ENCODE peak calls at places on chromosomes 6 and 20, in six cellular contexts. One of them, this sample, is unnamed.

GRCh38 chr6:159217595-159218275 is 48.5 kb downstream of the FNDC1 start:
- DNase-seq in ovary: no peak
- DNase-seq in K562: peak; percentile 51
- DNase-seq in A549: peak; percentile 45
- DNase-seq in tibial nerve: no peak
- DNase-seq in transverse colon: no peak
- DNase-seq in this sample: no peak

GRCh38 chr6:79586548-79586947 is 44.6 kb upstream of the SH3BGRL2 start:
- DNase-seq in ovary: no peak
- DNase-seq in K562: peak; percentile 49
- DNase-seq in A549: peak; percentile 54
- DNase-seq in tibial nerve: no peak
- DNase-seq in transverse colon: no peak
- DNase-seq in this sample: no peak

GRCh38 chr20:59820204-59821041 is 113.0 kb downstream of the SYCP2 start:
- DNase-seq in ovary: no peak
- DNase-seq in K562: no peak
- DNase-seq in A549: no peak
- DNase-seq in tibial nerve: peak; percentile 63
- DNase-seq in transverse colon: no peak
- DNase-seq in this sample: no peak

GRCh38 chr6:109713097-109713496 is 22.0 kb downstream of the FIG4 start:
- DNase-seq in ovary: no peak
- DNase-seq in K562: no peak
- DNase-seq in A549: no peak
- DNase-seq in tibial nerve: no peak
- DNase-seq in transverse colon: no peak
- DNase-seq in this sample: no peak

GRCh38 chr6:40320441-40320840 is 266.7 kb downstream of the LRFN2 start:
- DNase-seq in ovary: no peak
- DNase-seq in K562: no peak
- DNase-seq in A549: no peak
- DNase-seq in tibial nerve: no peak
- DNase-seq in transverse colon: no peak
- DNase-seq in this sample: no peak

GRCh38 chr6:116280161-116280959 is 630 bp upstream of the TSPYL1 start:
- DNase-seq in ovary: no peak
- DNase-seq in K562: no peak
- DNase-seq in A549: peak; percentile 18
- DNase-seq in tibial nerve: no peak
- DNase-seq in transverse colon: no peak
- DNase-seq in this sample: no peak

GRCh38 chr20:41533537-41534136 is 84.5 kb downstream of the CHD6 start:
- DNase-seq in ovary: no peak
- DNase-seq in K562: no peak
- DNase-seq in A549: no peak
- DNase-seq in tibial nerve: no peak
- DNase-seq in transverse colon: no peak
- DNase-seq in this sample: no peak

GRCh38 chr6:53811082-53811481 is 16.3 kb downstream of the LRRC1 start:
- DNase-seq in ovary: no peak
- DNase-seq in K562: no peak
- DNase-seq in A549: no peak
- DNase-seq in tibial nerve: no peak
- DNase-seq in transverse colon: peak; percentile 69
- DNase-seq in this sample: no peak

GRCh38 chr6:131782764-131783163 is 25.1 kb upstream of the ENPP1 start:
- DNase-seq in ovary: no peak
- DNase-seq in K562: no peak
- DNase-seq in A549: no peak
- DNase-seq in tibial nerve: no peak
- DNase-seq in transverse colon: peak; percentile 26
- DNase-seq in this sample: no peak

GRCh38 chr20:11867286-11867921 is 50.3 kb upstream of the BTBD3 start:
- DNase-seq in ovary: no peak
- DNase-seq in K562: no peak
- DNase-seq in A549: no peak
- DNase-seq in tibial nerve: no peak
- DNase-seq in transverse colon: no peak
- DNase-seq in this sample: no peak

GRCh38 chr6:21149460-21149859 is 444.1 kb upstream of the SOX4 start:
- DNase-seq in ovary: no peak
- DNase-seq in K562: no peak
- DNase-seq in A549: no peak
- DNase-seq in tibial nerve: no peak
- DNase-seq in transverse colon: no peak
- DNase-seq in this sample: no peak

GRCh38 chr20:32912688-32913087 is 54.0 kb downstream of the EFCAB8 start:
- DNase-seq in ovary: no peak
- DNase-seq in K562: no peak
- DNase-seq in A549: no peak
- DNase-seq in tibial nerve: no peak
- DNase-seq in transverse colon: no peak
- DNase-seq in this sample: no peak

GRCh38 chr6:27478141-27478705 is 5.3 kb upstream of the ZNF184 start:
- DNase-seq in ovary: no peak
- DNase-seq in K562: no peak
- DNase-seq in A549: no peak
- DNase-seq in tibial nerve: no peak
- DNase-seq in transverse colon: no peak
- DNase-seq in this sample: no peak

GRCh38 chr20:48791666-48792071 is 36.1 kb downstream of the PREX1 start:
- DNase-seq in ovary: no peak
- DNase-seq in K562: no peak
- DNase-seq in A549: no peak
- DNase-seq in tibial nerve: no peak
- DNase-seq in transverse colon: no peak
- DNase-seq in this sample: no peak

GRCh38 chr6:137089305-137089704 is 44.5 kb upstream of the IL20RA start:
- DNase-seq in ovary: no peak
- DNase-seq in K562: no peak
- DNase-seq in A549: no peak
- DNase-seq in tibial nerve: no peak
- DNase-seq in transverse colon: peak; percentile 45
- DNase-seq in this sample: no peak

GRCh38 chr6:33147807-33148666 is 44.2 kb downstream of the COL11A2 start:
- DNase-seq in ovary: no peak
- DNase-seq in K562: no peak
- DNase-seq in A549: peak; percentile 46
- DNase-seq in tibial nerve: peak; percentile 59
- DNase-seq in transverse colon: no peak
- DNase-seq in this sample: no peak

GRCh38 chr6:45566882-45567281 is 189.1 kb upstream of the SUPT3H start:
- DNase-seq in ovary: no peak
- DNase-seq in K562: no peak
- DNase-seq in A549: no peak
- DNase-seq in tibial nerve: no peak
- DNase-seq in transverse colon: no peak
- DNase-seq in this sample: no peak

GRCh38 chr20:50266293-50267040 is 75.8 kb downstream of the CEBPB start:
- DNase-seq in ovary: no peak
- DNase-seq in K562: no peak
- DNase-seq in A549: no peak
- DNase-seq in tibial nerve: no peak
- DNase-seq in transverse colon: no peak
- DNase-seq in this sample: no peak

GRCh38 chr6:151240036-151240685 is 394 bp downstream of the AKAP12 start:
- DNase-seq in ovary: peak; percentile 92
- DNase-seq in K562: peak; percentile 79
- DNase-seq in A549: peak; percentile 73
- DNase-seq in tibial nerve: peak; percentile 85
- DNase-seq in transverse colon: peak; percentile 72
- DNase-seq in this sample: peak; percentile 97

GRCh38 chr20:10367921-10368701 is 65.9 kb downstream of the MKKS start:
- DNase-seq in ovary: no peak
- DNase-seq in K562: no peak
- DNase-seq in A549: no peak
- DNase-seq in tibial nerve: no peak
- DNase-seq in transverse colon: no peak
- DNase-seq in this sample: no peak
- TF ChIP-seq EP300 in ovary: no peak
- TF ChIP-seq EP300 in K562: no peak
- TF ChIP-seq EP300 in A549: no peak
- TF ChIP-seq EP300 in tibial nerve: no peak
- TF ChIP-seq EP300 in transverse colon: no peak
- TF ChIP-seq EP300 in this sample: no peak

GRCh38 chr6:36718560-36718959 is 20.9 kb downstream of the RAB44 start:
- DNase-seq in ovary: no peak
- DNase-seq in K562: no peak
- DNase-seq in A549: no peak
- DNase-seq in tibial nerve: no peak
- DNase-seq in transverse colon: no peak
- DNase-seq in this sample: no peak

GRCh38 chr6:36719126-36719525 is 21.5 kb downstream of the RAB44 start:
- DNase-seq in ovary: no peak
- DNase-seq in K562: no peak
- DNase-seq in A549: no peak
- DNase-seq in tibial nerve: no peak
- DNase-seq in transverse colon: peak; percentile 3
- DNase-seq in this sample: no peak

GRCh38 chr6:36717231-36717825 is 19.7 kb downstream of the RAB44 start:
- DNase-seq in ovary: no peak
- DNase-seq in K562: no peak
- DNase-seq in A549: no peak
- DNase-seq in tibial nerve: no peak
- DNase-seq in transverse colon: no peak
- DNase-seq in this sample: peak; percentile 14

GRCh38 chr6:36716476-36717093 is 19.0 kb downstream of the RAB44 start:
- DNase-seq in ovary: no peak
- DNase-seq in K562: no peak
- DNase-seq in A549: no peak
- DNase-seq in tibial nerve: no peak
- DNase-seq in transverse colon: peak; percentile 66
- DNase-seq in this sample: no peak

DNA sequence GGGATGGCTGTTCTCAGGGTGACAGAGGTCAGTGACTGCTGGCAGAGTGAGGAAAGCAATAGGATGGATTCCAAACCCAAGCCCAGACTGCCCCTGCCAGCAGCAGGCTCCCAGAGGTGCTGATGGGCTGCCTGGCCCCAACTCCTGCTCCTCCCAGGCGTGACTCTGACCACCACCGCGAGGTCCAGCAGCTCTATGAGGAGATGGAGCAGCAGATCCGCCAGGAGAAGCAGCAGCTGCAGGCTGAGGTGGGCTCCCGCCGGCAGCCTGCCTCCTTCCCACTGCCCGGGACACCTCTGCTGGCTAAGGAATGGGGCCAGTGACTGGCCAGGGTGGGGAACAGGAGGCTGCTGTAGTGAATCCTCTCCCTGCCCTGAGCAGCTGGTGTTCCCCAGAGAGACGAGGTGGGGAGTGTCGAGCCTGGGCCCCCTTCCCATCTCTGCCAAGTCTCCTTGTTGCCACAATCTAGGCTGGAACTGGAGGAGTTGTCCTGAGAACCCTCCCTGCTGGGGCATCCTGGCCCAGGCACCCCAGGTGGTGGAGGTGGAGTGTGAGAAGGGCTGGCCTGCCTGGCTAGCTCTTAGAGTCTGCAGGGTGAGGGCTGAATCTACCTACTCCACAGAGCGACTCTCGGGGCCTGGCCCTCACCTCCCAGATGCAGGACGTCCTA is 20.4 kb downstream of the RAB44 start:
- DNase-seq in ovary: no peak
- DNase-seq in K562: no peak
- DNase-seq in A549: no peak
- DNase-seq in tibial nerve: no peak
- DNase-seq in transverse colon: no peak
- DNase-seq in this sample: peak; percentile 53
- H3K4me1 ChIP-seq in ovary: no peaks in the 10 kb centered on the region
- H3K4me1 ChIP-seq in K562: no peaks in the 10 kb centered on the region
- H3K4me1 ChIP-seq in A549: no peaks in the 10 kb centered on the region
- H3K4me1 ChIP-seq in tibial nerve: no peaks in the 10 kb centered on the region
- H3K4me1 ChIP-seq in transverse colon: peaks cover 6% of the 10 kb centered on the region
- H3K4me1 ChIP-seq in this sample: no peaks in the 10 kb centered on the region

GRCh38 chr6:43248107-43248506 is 4.8 kb downstream of the TTBK1 start:
- DNase-seq in ovary: no peak
- DNase-seq in K562: no peak
- DNase-seq in A549: no peak
- DNase-seq in tibial nerve: no peak
- DNase-seq in transverse colon: no peak
- DNase-seq in this sample: no peak

GRCh38 chr6:43246301-43247114 is 3.2 kb downstream of the TTBK1 start:
- DNase-seq in ovary: peak; percentile 43
- DNase-seq in K562: peak; percentile 66
- DNase-seq in A549: no peak
- DNase-seq in tibial nerve: peak; percentile 15
- DNase-seq in transverse colon: peak; percentile 71
- DNase-seq in this sample: peak; percentile 74

GRCh38 chr6:43248791-43249190 is 5.5 kb downstream of the TTBK1 start:
- DNase-seq in ovary: no peak
- DNase-seq in K562: no peak
- DNase-seq in A549: no peak
- DNase-seq in tibial nerve: no peak
- DNase-seq in transverse colon: no peak
- DNase-seq in this sample: no peak

GRCh38 chr6:43243649-43244321 is 504 bp downstream of the TTBK1 start:
- DNase-seq in ovary: no peak
- DNase-seq in K562: no peak
- DNase-seq in A549: no peak
- DNase-seq in tibial nerve: no peak
- DNase-seq in transverse colon: no peak
- DNase-seq in this sample: no peak

DNA sequence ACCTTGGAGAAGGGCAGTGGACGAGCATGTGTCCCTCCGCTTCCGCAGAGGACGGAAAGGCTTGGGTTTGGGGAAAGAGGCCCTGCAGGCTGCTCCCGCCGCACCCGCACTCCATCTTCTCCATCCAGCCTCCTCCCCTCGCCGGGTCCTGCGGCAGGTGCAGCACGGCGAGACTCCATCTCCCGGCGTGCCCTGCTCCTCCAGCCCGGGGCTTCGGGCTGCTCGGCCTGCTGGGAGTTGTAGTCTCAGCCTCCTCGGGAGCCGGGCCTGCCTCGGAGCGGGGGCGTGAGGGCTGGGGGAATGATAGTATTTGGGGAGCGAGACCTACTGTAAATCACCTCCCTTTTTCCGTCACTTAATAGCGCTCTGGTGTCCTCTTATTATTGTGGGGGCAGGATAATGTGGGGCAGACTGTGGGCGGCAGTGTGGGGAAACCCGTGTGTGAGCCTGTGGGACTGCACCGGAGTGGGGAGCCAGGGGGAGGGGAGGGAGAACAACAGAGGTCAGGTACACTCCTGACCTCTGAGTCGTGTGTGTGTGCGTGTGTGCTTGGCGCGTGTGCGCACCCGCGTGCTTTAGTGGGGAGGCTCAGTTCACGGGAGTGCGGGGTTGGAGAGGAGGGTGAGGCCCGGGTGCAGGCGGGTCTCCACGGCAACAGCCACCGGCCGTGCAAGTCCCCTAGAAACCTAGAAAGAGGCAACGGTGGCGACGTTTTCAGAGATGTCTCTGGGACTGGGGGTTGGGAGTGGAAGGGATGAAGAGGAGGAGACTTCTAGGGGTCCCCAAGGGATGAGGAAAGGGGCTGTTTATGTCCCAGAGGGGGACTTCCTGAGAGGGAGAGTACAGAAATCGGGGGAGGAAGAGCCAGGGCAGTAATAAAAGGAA is 4.1 kb downstream of the TTBK1 start:
- DNase-seq in ovary: peak; percentile 71
- DNase-seq in K562: peak; percentile 92
- DNase-seq in A549: peak; percentile 53
- DNase-seq in tibial nerve: peak; percentile 41
- DNase-seq in transverse colon: peak; percentile 83
- DNase-seq in this sample: peak; percentile 82
- H3K27ac ChIP-seq in ovary: no peak overlapping the region
- H3K27ac ChIP-seq in K562: no peak overlapping the region
- H3K27ac ChIP-seq in A549: no peak overlapping the region
- H3K27ac ChIP-seq in tibial nerve: no peak overlapping the region
- H3K27ac ChIP-seq in transverse colon: no peak overlapping the region
- H3K27ac ChIP-seq in this sample: peak overlapping the region; percentile 48

GRCh38 chr6:85069577-85069976 is 305.2 kb upstream of the TBX18 start:
- DNase-seq in ovary: no peak
- DNase-seq in K562: no peak
- DNase-seq in A549: no peak
- DNase-seq in tibial nerve: no peak
- DNase-seq in transverse colon: no peak
- DNase-seq in this sample: no peak
- TF ChIP-seq EP300 in ovary: no peak
- TF ChIP-seq EP300 in K562: no peak
- TF ChIP-seq EP300 in A549: no peak
- TF ChIP-seq EP300 in tibial nerve: no peak
- TF ChIP-seq EP300 in transverse colon: no peak
- TF ChIP-seq EP300 in this sample: no peak

This sample was measured in sigmoid colon.